ENCODE peak calls at places on chromosomes 2 and 18, in six cellular contexts. O is GM12865, Y is GM06990, I is H9, Q is tibial artery, W is thoracic aorta. X is an unnamed sample.

GRCh38 chr2:212406716-212407115 is 131.9 kb downstream of the ERBB4 start:
- DNase-seq in W (no peak), I (no peak), Y (no peak), Q (no peak), O (no peak), X (no peak)

GRCh38 chr18:62420151-62420512 is 95.0 kb downstream of the TNFRSF11A start:
- DNase-seq in O (no peak), W (no peak), Q (no peak), Y (no peak), I (no peak), X (no peak)

GRCh38 chr2:144230452-144231085 is 289.4 kb downstream of the ZEB2 start:
- DNase-seq in I (no peak), Y (no peak), W (no peak), Q (no peak), O (no peak), X (no peak)

GRCh38 chr2:31108887-31109286 is 29.4 kb downstream of the GALNT14 start:
- DNase-seq in O (no peak), Q (no peak), Y (no peak), I (no peak), W (no peak), X (no peak)

GRCh38 chr2:12764075-12764722 is 47.5 kb downstream of the TRIB2 start:
- DNase-seq in Y (no peak), O (no peak), I (no peak), W (no peak), Q (no peak), X (no peak)

GRCh38 chr2:24521975-24522639 is 31.1 kb downstream of the NCOA1 start:
- DNase-seq in I (no peak), Y (no peak), O (no peak), W (no peak), Q (no peak), X (no peak)

GRCh38 chr2:70010222-70011111 is 49.0 kb upstream of the ASPRV1 start:
- DNase-seq in O (peak), Q (no peak), W (no peak), I (no peak), Y (no peak), X (no peak)

GRCh38 chr2:168831662-168832061 is 29.2 kb downstream of the NOSTRIN start:
- DNase-seq in W (no peak), Q (no peak), Y (no peak), I (no peak), O (no peak), X (no peak)

GRCh38 chr18:45139478-45139877 is 458.8 kb downstream of the SETBP1 start:
- DNase-seq in Y (no peak), W (no peak), I (no peak), O (peak), Q (no peak), X (no peak)

GRCh38 chr2:197599285-197599965 is 76.0 kb downstream of the RFTN2 start:
- DNase-seq in W (no peak), Q (no peak), I (peak), O (peak), Y (peak), X (peak)

GRCh38 chr2:196452758-196453157 is 186.8 kb upstream of the CCDC150 start:
- DNase-seq in I (no peak), O (no peak), W (no peak), Q (no peak), Y (no peak), X (no peak)

GRCh38 chr2:133434962-133435668 is 133.1 kb downstream of the NCKAP5 start:
- DNase-seq in W (no peak), I (no peak), Q (no peak), O (no peak), Y (no peak), X (no peak)

GRCh38 chr18:13406049-13406615 is 187.6 kb downstream of the LDLRAD4 start:
- DNase-seq in Y (no peak), O (no peak), W (no peak), I (no peak), Q (no peak), X (no peak)

GRCh38 chr2:105320651-105321215 is 8.8 kb downstream of the TGFBRAP1 start:
- DNase-seq in Q (no peak), I (no peak), O (no peak), Y (no peak), W (no peak), X (no peak)

GRCh38 chr18:49560277-49561126 is 1.4 kb upstream of the LIPG start:
- DNase-seq in Q (peak), Y (no peak), W (no peak), I (peak), O (no peak), X (no peak)

GRCh38 chr2:215771241-215771640 is 242.1 kb downstream of the MREG start:
- DNase-seq in O (no peak), Y (no peak), I (no peak), W (no peak), Q (no peak), X (no peak)

GRCh38 chr2:235270951-235271350 is 222.9 kb upstream of the AGAP1 start:
- DNase-seq in Q (no peak), O (peak), W (no peak), Y (peak), I (no peak), X (peak)

GRCh38 chr18:25345432-25345831 is 6.5 kb downstream of the ZNF521 start:
- DNase-seq in Q (no peak), I (no peak), O (no peak), W (no peak), Y (no peak), X (no peak)

GRCh38 chr2:210577263-210578071 is 21.1 kb downstream of the CPS1 start:
- DNase-seq in I (no peak), Q (no peak), O (peak), W (no peak), Y (peak), X (peak)

GRCh38 chr2:184597996-184598312 is 375 bp upstream of the ZNF804A start:
- DNase-seq in W (no peak), O (no peak), Q (no peak), I (no peak), Y (no peak), X (no peak)

GRCh38 chr2:85924522-85924921 is 35.7 kb upstream of the ST3GAL5 start:
- DNase-seq in Y (no peak), Q (peak), W (no peak), O (peak), I (no peak), X (no peak)

DNA sequence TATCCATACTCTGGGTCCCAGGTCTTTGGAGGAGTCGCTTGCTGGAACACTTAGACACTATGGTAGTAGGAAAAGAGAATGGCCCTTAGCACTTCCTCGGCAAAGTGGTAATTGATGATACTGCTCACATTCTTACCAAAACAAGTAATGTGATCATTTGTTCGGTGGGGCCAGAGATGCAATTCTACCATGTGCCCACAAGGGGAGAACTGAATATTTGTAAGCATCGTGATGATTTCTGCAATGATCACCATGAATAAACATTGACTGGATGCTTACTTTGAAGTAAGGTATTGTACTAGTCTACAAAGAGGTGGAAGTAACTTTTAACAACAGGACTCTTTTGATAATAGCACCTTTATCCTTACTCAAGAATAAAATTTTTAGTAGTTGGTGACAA is 109.7 kb downstream of the CD8B2 start:
- DNase-seq in O (peak), Q (no peak), W (no peak), Y (no peak), I (no peak), X (no peak)
- TF ChIP-seq CTCF in O (peak), Q (no peak), W (peak), Y (peak), I (peak), X (no peak)

GRCh38 chr2:63538409-63538808 is 49.9 kb downstream of the WDPCP start:
- DNase-seq in Y (no peak), Q (no peak), O (no peak), I (no peak), W (no peak), X (no peak)

GRCh38 chr2:63539416-63540162 is 48.7 kb downstream of the WDPCP start:
- DNase-seq in O (no peak), W (no peak), Y (no peak), I (no peak), Q (no peak), X (no peak)

GRCh38 chr2:63545023-63545422 is 43.3 kb downstream of the WDPCP start:
- DNase-seq in Y (no peak), O (no peak), I (no peak), W (no peak), Q (no peak), X (no peak)

DNA sequence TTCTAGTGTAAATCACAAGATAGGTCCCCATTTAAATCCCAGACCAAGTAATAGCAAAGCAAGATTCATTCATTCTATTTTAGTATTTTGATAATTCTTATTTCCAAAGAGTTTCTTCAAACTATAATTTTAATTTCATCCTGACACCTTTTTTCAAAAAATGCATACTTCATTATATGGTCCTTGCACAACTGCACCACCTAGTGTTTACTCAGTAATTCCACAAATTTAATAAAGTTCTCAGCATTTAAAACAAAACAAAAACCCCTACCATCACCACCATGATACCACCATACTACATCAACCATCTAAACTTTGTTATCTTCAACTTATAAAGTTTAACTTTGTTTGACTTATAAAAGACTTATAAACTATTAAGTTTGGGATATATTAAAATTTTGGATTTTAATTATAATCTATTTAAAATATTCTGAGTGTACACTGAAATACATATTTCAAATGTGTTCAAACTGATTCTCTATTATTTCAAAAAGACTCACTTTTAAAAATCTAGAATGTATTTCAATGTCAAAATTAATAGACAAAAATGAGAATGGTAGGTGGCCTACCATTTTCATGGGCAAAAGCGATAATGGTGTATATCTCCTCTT is 44.2 kb downstream of the WDPCP start:
- DNase-seq in W (no peak), Q (no peak), O (peak), I (no peak), Y (no peak), X (peak)
- TF ChIP-seq CTCF in W (no peak), Q (no peak), O (peak), I (peak), Y (peak), X (peak)

GRCh38 chr18:75896865-75897264 is 469.4 kb upstream of the SMIM21 start:
- DNase-seq in W (no peak), I (no peak), O (no peak), Y (no peak), Q (no peak), X (no peak)
- TF ChIP-seq CTCF in W (no peak), I (peak), O (no peak), Y (no peak), Q (no peak), X (no peak)

GRCh38 chr2:46091004-46091403 is 206.2 kb upstream of the EPAS1 start:
- DNase-seq in Y (no peak), Q (no peak), O (no peak), I (peak), W (no peak), X (no peak)
- TF ChIP-seq CTCF in Y (no peak), Q (no peak), O (no peak), I (peak), W (no peak), X (no peak)

GRCh38 chr2:126864861-126865260 is 33.8 kb upstream of the TEX51 start:
- DNase-seq in Y (no peak), W (no peak), Q (no peak), I (no peak), O (no peak), X (no peak)
- TF ChIP-seq CTCF in Y (peak), W (no peak), Q (no peak), I (peak), O (peak), X (no peak)

GRCh38 chr2:120653871-120654270 is 81.8 kb upstream of the GLI2 start:
- DNase-seq in Y (no peak), W (no peak), Q (no peak), I (peak), O (no peak), X (no peak)
- TF ChIP-seq CTCF in Y (no peak), W (no peak), Q (no peak), I (no peak), O (no peak), X (no peak)